ENCODE peak calls at places on chromosomes 12 and 14, in eight cellular contexts. One of them, this sample, is unnamed.

GRCh38 chr12:128387811-128388422 is 120.9 kb downstream of the TMEM132C start:
- DNase-seq in AG10803: no peak
- DNase-seq in BJ: no peak
- DNase-seq in astrocyte of the spinal cord: no peak
- DNase-seq in endothelial cell of umbilical vein: no peak
- DNase-seq in A549: peak; percentile 30
- DNase-seq in HL-60: no peak
- DNase-seq in lower leg skin: peak; percentile 84
- DNase-seq in this sample: no peak

GRCh38 chr14:27040552-27040951 is 442.7 kb upstream of the NOVA1 start:
- DNase-seq in AG10803: no peak
- DNase-seq in BJ: no peak
- DNase-seq in astrocyte of the spinal cord: no peak
- DNase-seq in endothelial cell of umbilical vein: no peak
- DNase-seq in A549: no peak
- DNase-seq in HL-60: no peak
- DNase-seq in lower leg skin: no peak
- DNase-seq in this sample: no peak

GRCh38 chr14:32938719-32939253 is at the start of gene NPAS3:
- DNase-seq in AG10803: peak; percentile 13
- DNase-seq in BJ: no peak
- DNase-seq in astrocyte of the spinal cord: no peak
- DNase-seq in endothelial cell of umbilical vein: no peak
- DNase-seq in A549: no peak
- DNase-seq in HL-60: no peak
- DNase-seq in lower leg skin: no peak
- DNase-seq in this sample: no peak

GRCh38 chr14:71266994-71267636 is 359.9 kb downstream of the PCNX1 start:
- DNase-seq in AG10803: peak; percentile 43
- DNase-seq in BJ: no peak
- DNase-seq in astrocyte of the spinal cord: peak; percentile 50
- DNase-seq in endothelial cell of umbilical vein: peak; percentile 6
- DNase-seq in A549: no peak
- DNase-seq in HL-60: no peak
- DNase-seq in lower leg skin: no peak
- DNase-seq in this sample: no peak

GRCh38 chr12:105672576-105672975 is 342.1 kb downstream of the C12orf75 start:
- DNase-seq in AG10803: peak; percentile 67
- DNase-seq in BJ: no peak
- DNase-seq in astrocyte of the spinal cord: no peak
- DNase-seq in endothelial cell of umbilical vein: peak; percentile 54
- DNase-seq in A549: no peak
- DNase-seq in HL-60: no peak
- DNase-seq in lower leg skin: peak; percentile 95
- DNase-seq in this sample: no peak

GRCh38 chr14:21071225-21072041 is 1.3 kb downstream of the ARHGEF40 start:
- DNase-seq in AG10803: peak; percentile 96
- DNase-seq in BJ: peak; percentile 71
- DNase-seq in astrocyte of the spinal cord: peak; percentile 98
- DNase-seq in endothelial cell of umbilical vein: peak; percentile 84
- DNase-seq in A549: peak; percentile 37
- DNase-seq in HL-60: peak; percentile 94
- DNase-seq in lower leg skin: peak; percentile 97
- DNase-seq in this sample: peak; percentile 83

GRCh38 chr12:100024974-100025555 is 40.3 kb upstream of the ANKS1B start:
- DNase-seq in AG10803: no peak
- DNase-seq in BJ: no peak
- DNase-seq in astrocyte of the spinal cord: no peak
- DNase-seq in endothelial cell of umbilical vein: peak; percentile 19
- DNase-seq in A549: no peak
- DNase-seq in HL-60: no peak
- DNase-seq in lower leg skin: no peak
- DNase-seq in this sample: no peak

GRCh38 chr12:79454338-79454777 is 236.4 kb downstream of the PAWR start:
- DNase-seq in AG10803: peak; percentile 43
- DNase-seq in BJ: no peak
- DNase-seq in astrocyte of the spinal cord: peak; percentile 77
- DNase-seq in endothelial cell of umbilical vein: peak; percentile 93
- DNase-seq in A549: no peak
- DNase-seq in HL-60: no peak
- DNase-seq in lower leg skin: no peak
- DNase-seq in this sample: peak; percentile 43

GRCh38 chr12:108826807-108827721 is 30.3 kb downstream of the SSH1 start:
- DNase-seq in AG10803: no peak
- DNase-seq in BJ: no peak
- DNase-seq in astrocyte of the spinal cord: no peak
- DNase-seq in endothelial cell of umbilical vein: peak; percentile 58
- DNase-seq in A549: no peak
- DNase-seq in HL-60: no peak
- DNase-seq in lower leg skin: no peak
- DNase-seq in this sample: no peak

GRCh38 chr14:55028066-55028465 is 1.0 kb downstream of the SOCS4 start:
- DNase-seq in AG10803: no peak
- DNase-seq in BJ: no peak
- DNase-seq in astrocyte of the spinal cord: no peak
- DNase-seq in endothelial cell of umbilical vein: peak; percentile 40
- DNase-seq in A549: no peak
- DNase-seq in HL-60: no peak
- DNase-seq in lower leg skin: no peak
- DNase-seq in this sample: no peak

DNA sequence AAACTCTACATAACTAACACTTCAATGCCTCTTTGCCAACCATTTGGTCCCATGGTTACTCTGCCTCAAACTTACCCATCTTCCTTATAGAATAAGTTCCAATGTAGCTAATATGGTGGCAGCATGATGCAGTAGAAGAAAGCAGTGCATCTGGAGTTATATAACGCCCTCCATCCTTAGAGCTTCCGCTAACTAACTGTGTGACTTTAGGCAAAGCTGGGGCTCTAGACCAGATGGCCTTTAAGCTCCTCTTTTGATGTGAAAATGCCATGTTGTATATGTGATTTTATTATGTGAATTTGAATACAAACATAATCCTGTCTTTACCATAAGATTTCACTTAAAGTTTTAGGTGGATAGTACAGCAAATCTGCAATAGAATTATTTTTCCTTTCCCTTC is 6.1 kb downstream of the ABCD2 start:
- DNase-seq in AG10803: no peak
- DNase-seq in BJ: no peak
- DNase-seq in astrocyte of the spinal cord: no peak
- DNase-seq in endothelial cell of umbilical vein: no peak
- DNase-seq in A549: no peak
- DNase-seq in HL-60: no peak
- DNase-seq in lower leg skin: no peak
- DNase-seq in this sample: no peak
- H3K4me3 ChIP-seq in AG10803: no peak overlapping the region
- H3K4me3 ChIP-seq in BJ: no peak overlapping the region
- H3K4me3 ChIP-seq in astrocyte of the spinal cord: no peak overlapping the region
- H3K4me3 ChIP-seq in endothelial cell of umbilical vein: no peak overlapping the region
- H3K4me3 ChIP-seq in A549: no peak overlapping the region
- H3K4me3 ChIP-seq in HL-60: no peak overlapping the region
- H3K4me3 ChIP-seq in lower leg skin: no peak overlapping the region
- H3K4me3 ChIP-seq in this sample: no peak overlapping the region

GRCh38 chr14:100904307-100905019 is 941 bp upstream of the RTL1 start:
- DNase-seq in AG10803: no peak
- DNase-seq in BJ: no peak
- DNase-seq in astrocyte of the spinal cord: no peak
- DNase-seq in endothelial cell of umbilical vein: no peak
- DNase-seq in A549: no peak
- DNase-seq in HL-60: no peak
- DNase-seq in lower leg skin: peak; percentile 77
- DNase-seq in this sample: no peak
- TF ChIP-seq CTCF in AG10803: no peak
- TF ChIP-seq CTCF in BJ: peak; percentile 21
- TF ChIP-seq CTCF in astrocyte of the spinal cord: peak; percentile 40
- TF ChIP-seq CTCF in endothelial cell of umbilical vein: peak; percentile 6
- TF ChIP-seq CTCF in A549: peak; percentile 30
- TF ChIP-seq CTCF in HL-60: no peak
- TF ChIP-seq CTCF in lower leg skin: no peak
- TF ChIP-seq CTCF in this sample: peak; percentile 40

GRCh38 chr12:132510111-132510724 is 20.3 kb downstream of the FBRSL1 start:
- DNase-seq in AG10803: no peak
- DNase-seq in BJ: no peak
- DNase-seq in astrocyte of the spinal cord: no peak
- DNase-seq in endothelial cell of umbilical vein: no peak
- DNase-seq in A549: no peak
- DNase-seq in HL-60: no peak
- DNase-seq in lower leg skin: no peak
- DNase-seq in this sample: no peak

GRCh38 chr12:132508860-132509732 is 19.1 kb downstream of the FBRSL1 start:
- DNase-seq in AG10803: no peak
- DNase-seq in BJ: no peak
- DNase-seq in astrocyte of the spinal cord: no peak
- DNase-seq in endothelial cell of umbilical vein: no peak
- DNase-seq in A549: no peak
- DNase-seq in HL-60: no peak
- DNase-seq in lower leg skin: no peak
- DNase-seq in this sample: no peak

GRCh38 chr12:132512197-132513069 is 22.5 kb downstream of the FBRSL1 start:
- DNase-seq in AG10803: no peak
- DNase-seq in BJ: no peak
- DNase-seq in astrocyte of the spinal cord: no peak
- DNase-seq in endothelial cell of umbilical vein: no peak
- DNase-seq in A549: no peak
- DNase-seq in HL-60: no peak
- DNase-seq in lower leg skin: no peak
- DNase-seq in this sample: no peak

GRCh38 chr12:132511516-132512196 is 21.7 kb downstream of the FBRSL1 start:
- DNase-seq in AG10803: no peak
- DNase-seq in BJ: no peak
- DNase-seq in astrocyte of the spinal cord: no peak
- DNase-seq in endothelial cell of umbilical vein: no peak
- DNase-seq in A549: no peak
- DNase-seq in HL-60: no peak
- DNase-seq in lower leg skin: no peak
- DNase-seq in this sample: no peak

DNA sequence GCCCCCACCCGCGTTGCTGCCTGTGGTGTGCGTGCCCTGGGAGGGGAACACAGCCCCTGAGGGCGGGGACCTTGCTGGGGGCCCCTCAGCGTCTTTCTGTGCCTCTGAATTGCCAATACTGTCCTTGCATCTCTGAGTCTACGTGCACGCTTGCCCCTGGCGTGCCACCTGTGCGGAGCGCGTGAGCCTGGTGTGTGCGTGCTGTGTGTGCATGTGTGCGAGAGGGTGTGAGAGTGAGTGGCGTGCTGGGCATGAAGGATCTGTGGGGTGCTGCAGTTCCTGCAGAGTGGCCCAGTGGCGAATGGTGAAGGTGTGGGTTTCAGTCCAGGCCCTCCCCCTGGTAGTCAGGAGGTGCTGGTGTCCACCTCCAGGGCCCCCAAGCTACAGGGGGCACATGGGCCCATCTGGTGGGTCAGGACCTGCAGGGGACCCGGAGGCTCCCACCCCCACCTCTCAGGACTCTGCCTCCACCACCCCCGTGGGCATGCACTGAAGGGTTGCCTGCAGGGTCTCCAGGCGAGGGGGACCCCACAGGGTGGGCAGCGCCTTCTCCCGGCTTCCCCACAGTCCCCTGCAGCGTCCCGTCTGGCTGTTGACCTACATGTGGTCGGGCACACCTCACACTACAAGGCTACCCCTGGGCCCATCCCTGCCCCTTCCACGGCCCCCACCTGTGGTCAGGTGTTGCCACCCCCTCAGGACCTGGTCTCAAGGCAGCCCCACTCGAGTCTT is 21.0 kb downstream of the FBRSL1 start:
- DNase-seq in AG10803: no peak
- DNase-seq in BJ: no peak
- DNase-seq in astrocyte of the spinal cord: no peak
- DNase-seq in endothelial cell of umbilical vein: no peak
- DNase-seq in A549: no peak
- DNase-seq in HL-60: no peak
- DNase-seq in lower leg skin: no peak
- DNase-seq in this sample: no peak
- H3K4me3 ChIP-seq in AG10803: no peak overlapping the region
- H3K4me3 ChIP-seq in BJ: no peak overlapping the region
- H3K4me3 ChIP-seq in astrocyte of the spinal cord: no peak overlapping the region
- H3K4me3 ChIP-seq in endothelial cell of umbilical vein: no peak overlapping the region
- H3K4me3 ChIP-seq in A549: no peak overlapping the region
- H3K4me3 ChIP-seq in HL-60: no peak overlapping the region
- H3K4me3 ChIP-seq in lower leg skin: no peak overlapping the region
- H3K4me3 ChIP-seq in this sample: no peak overlapping the region

GRCh38 chr12:117889098-117889497 is 79.7 kb downstream of the KSR2 start:
- DNase-seq in AG10803: no peak
- DNase-seq in BJ: no peak
- DNase-seq in astrocyte of the spinal cord: no peak
- DNase-seq in endothelial cell of umbilical vein: no peak
- DNase-seq in A549: no peak
- DNase-seq in HL-60: no peak
- DNase-seq in lower leg skin: no peak
- DNase-seq in this sample: no peak

GRCh38 chr12:117890644-117891043 is 78.1 kb downstream of the KSR2 start:
- DNase-seq in AG10803: no peak
- DNase-seq in BJ: no peak
- DNase-seq in astrocyte of the spinal cord: no peak
- DNase-seq in endothelial cell of umbilical vein: no peak
- DNase-seq in A549: no peak
- DNase-seq in HL-60: no peak
- DNase-seq in lower leg skin: no peak
- DNase-seq in this sample: no peak

GRCh38 chr12:117892441-117892840 is 76.3 kb downstream of the KSR2 start:
- DNase-seq in AG10803: no peak
- DNase-seq in BJ: no peak
- DNase-seq in astrocyte of the spinal cord: no peak
- DNase-seq in endothelial cell of umbilical vein: no peak
- DNase-seq in A549: no peak
- DNase-seq in HL-60: no peak
- DNase-seq in lower leg skin: no peak
- DNase-seq in this sample: no peak

GRCh38 chr12:117885211-117885610 is 83.6 kb downstream of the KSR2 start:
- DNase-seq in AG10803: no peak
- DNase-seq in BJ: no peak
- DNase-seq in astrocyte of the spinal cord: no peak
- DNase-seq in endothelial cell of umbilical vein: no peak
- DNase-seq in A549: no peak
- DNase-seq in HL-60: no peak
- DNase-seq in lower leg skin: no peak
- DNase-seq in this sample: no peak

GRCh38 chr12:117890137-117890536 is 78.7 kb downstream of the KSR2 start:
- DNase-seq in AG10803: no peak
- DNase-seq in BJ: no peak
- DNase-seq in astrocyte of the spinal cord: no peak
- DNase-seq in endothelial cell of umbilical vein: no peak
- DNase-seq in A549: peak; percentile 40
- DNase-seq in HL-60: no peak
- DNase-seq in lower leg skin: no peak
- DNase-seq in this sample: no peak
- TF ChIP-seq CTCF in AG10803: no peak
- TF ChIP-seq CTCF in BJ: no peak
- TF ChIP-seq CTCF in astrocyte of the spinal cord: no peak
- TF ChIP-seq CTCF in endothelial cell of umbilical vein: no peak
- TF ChIP-seq CTCF in A549: no peak
- TF ChIP-seq CTCF in HL-60: no peak
- TF ChIP-seq CTCF in lower leg skin: no peak
- TF ChIP-seq CTCF in this sample: no peak

This sample was measured in astrocyte of the cerebellum.